ENCODE peak calls at places on chromosomes 7 and 10, in five cellular contexts. G is activated T-cell treated with anti-CD3 and anti-CD28 coated beads, Interleukin-2, amount 50 U/mL, for 72 hours; Y is aorta; Q is naive thymus-derived CD8-positive, alpha-beta T cell; F is HCT116. N is an unnamed sample.
A peak's percentile ranks its signal among the peaks of the same experiment; 100 is the strongest.

GRCh38 chr7:71539615-71540014 is 407.7 kb downstream of the GALNT17 start:
- ATAC-seq in G (no peak), Y (no peak), Q (no peak), F (no peak), N (no peak)

GRCh38 chr10:61992683-61993629 is 91.5 kb downstream of the ARID5B start:
- ATAC-seq in G (peak; percentile 57), Y (peak; percentile 92), Q (peak; percentile 61), F (no peak), N (peak; percentile 78)

GRCh38 chr7:80870806-80871205 is 48.0 kb downstream of the SEMA3C start:
- ATAC-seq in G (no peak), Y (no peak), Q (no peak), F (no peak), N (peak; percentile 26)

GRCh38 chr10:62527019-62527827 is 153.1 kb downstream of the ZNF365 start:
- ATAC-seq in G (no peak), Y (no peak), Q (peak; percentile 19), F (no peak), N (no peak)

GRCh38 chr7:39353615-39354376 is 212.4 kb upstream of the YAE1 start:
- ATAC-seq in G (no peak), Y (peak; percentile 40), Q (no peak), F (no peak), N (peak; percentile 92)

GRCh38 chr7:88291401-88292173 is 15.1 kb downstream of the STEAP4 start:
- ATAC-seq in G (no peak), Y (no peak), Q (no peak), F (no peak), N (no peak)

GRCh38 chr7:43954524-43955228 is 28.4 kb downstream of the UBE2D4 start:
- ATAC-seq in G (peak; percentile 64), Y (no peak), Q (peak; percentile 47), F (peak; percentile 99), N (peak; percentile 96)

GRCh38 chr10:127755758-127756157 is 18.8 kb downstream of the FOXI2 start:
- ATAC-seq in G (no peak), Y (no peak), Q (no peak), F (no peak), N (no peak)

GRCh38 chr7:99929730-99930053 is 272 bp upstream of the GJC3 start:
- ATAC-seq in G (peak; percentile 45), Y (no peak), Q (no peak), F (peak; percentile 52), N (peak; percentile 48)

GRCh38 chr7:105521731-105522458 is at the start of gene PUS7:
- ATAC-seq in G (peak; percentile 92), Y (peak; percentile 98), Q (peak; percentile 90), F (peak; percentile 93), N (peak; percentile 93)

GRCh38 chr10:20170661-20171060 is 354.4 kb downstream of the PLXDC2 start:
- ATAC-seq in G (no peak), Y (no peak), Q (no peak), F (no peak), N (no peak)

GRCh38 chr10:26480909-26481703 is 43.0 kb downstream of the APBB1IP start:
- ATAC-seq in G (no peak), Y (peak; percentile 50), Q (no peak), F (no peak), N (no peak)

GRCh38 chr7:140238778-140239652 is 62.2 kb upstream of the KDM7A start:
- ATAC-seq in G (no peak), Y (no peak), Q (no peak), F (peak; percentile 22), N (no peak)